ENCODE peak calls at places on chromosome 1, in four cellular contexts. D is pancreas, O is heart right ventricle, R is left ventricle myocardium inferior. M is an unnamed sample.

GRCh38 chr1:61253059-61253735 is 170.8 kb downstream of the NFIA start:
- DNase-seq in R (peak; percentile 73), O (peak; percentile 44), D (no peak), M (no peak)

GRCh38 chr1:10962483-10962882 is 50.0 kb upstream of the TARDBP start:
- DNase-seq in D (no peak), R (peak; percentile 33), O (no peak), M (no peak)

GRCh38 chr1:156100205-156100995 is 14.1 kb upstream of the LMNA start:
- DNase-seq in D (no peak), O (no peak), R (no peak), M (no peak)

GRCh38 chr1:176609556-176610408 is 146.8 kb downstream of the PAPPA2 start:
- DNase-seq in R (no peak), O (no peak), D (no peak), M (no peak)

GRCh38 chr1:242764161-242764560 is 239.7 kb upstream of the PLD5 start:
- DNase-seq in R (no peak), O (no peak), D (no peak), M (no peak)

GRCh38 chr1:246068113-246068512 is 439.0 kb downstream of the SMYD3 start:
- DNase-seq in R (no peak), D (no peak), O (no peak), M (no peak)

GRCh38 chr1:54327386-54328116 is 78.6 kb downstream of the SSBP3 start:
- DNase-seq in R (no peak), O (no peak), D (no peak), M (no peak)

GRCh38 chr1:105608713-105609112 is 1447.8 kb upstream of the PRMT6 start:
- DNase-seq in D (no peak), R (no peak), O (no peak), M (no peak)

GRCh38 chr1:103144681-103145080 is 36.4 kb upstream of the COL11A1 start:
- DNase-seq in O (no peak), D (no peak), R (no peak), M (no peak)

GRCh38 chr1:175873290-175873689 is 129.9 kb upstream of the TNR start:
- DNase-seq in D (no peak), R (no peak), O (no peak), M (no peak)

GRCh38 chr1:14869197-14869596 is 270.7 kb downstream of the KAZN start:
- DNase-seq in R (no peak), D (no peak), O (no peak), M (no peak)

GRCh38 chr1:30321216-30321910 is 402.0 kb downstream of the MATN1 start:
- DNase-seq in O (no peak), D (no peak), R (no peak), M (no peak)

GRCh38 chr1:176897350-176898236 is 266.9 kb downstream of the ASTN1 start:
- DNase-seq in R (peak; percentile 49), D (peak; percentile 64), O (peak; percentile 55), M (no peak)

GRCh38 chr1:204098683-204099082 is 25.8 kb downstream of the SOX13 start:
- DNase-seq in D (no peak), R (no peak), O (no peak), M (no peak)

GRCh38 chr1:151888972-151889570 is 20.2 kb downstream of the THEM4 start:
- DNase-seq in R (no peak), D (no peak), O (no peak), M (no peak)
- TF ChIP-seq CTCF in R (peak; percentile 41), D (no peak), O (peak; percentile 32), M (peak; percentile 59)

GRCh38 chr1:33455537-33456301 is 16.7 kb upstream of the ZSCAN20 start:
- DNase-seq in D (no peak), R (no peak), O (no peak), M (no peak)
- TF ChIP-seq CTCF in D (peak; percentile 8), R (peak; percentile 67), O (peak; percentile 45), M (no peak)

DNA sequence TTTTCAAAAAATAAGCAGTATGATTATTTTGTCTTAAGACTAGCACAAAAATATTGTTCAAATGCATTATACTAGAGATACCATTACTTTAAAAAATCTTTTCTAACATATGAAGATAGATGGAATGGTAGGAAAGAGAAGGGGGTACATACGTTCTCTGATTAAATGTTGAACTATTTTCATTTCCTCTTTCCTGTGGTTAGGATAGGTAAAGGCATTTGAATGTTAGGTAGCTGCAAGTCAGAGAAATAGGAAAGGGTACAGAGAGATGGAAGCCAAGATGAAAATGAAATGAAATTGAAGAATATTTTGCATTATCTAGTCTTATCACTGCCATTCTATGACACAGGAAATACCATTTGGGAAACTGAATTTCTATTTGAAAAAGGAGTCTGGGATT is 28.3 kb downstream of the TLCD4 start:
- DNase-seq in R (no peak), O (no peak), D (no peak), M (no peak)
- TF ChIP-seq CTCF in R (no peak), O (no peak), D (no peak), M (no peak)

GRCh38 chr1:205645494-205645893 is 13.7 kb upstream of the ELK4 start:
- DNase-seq in O (no peak), R (no peak), D (peak; percentile 24), M (no peak)

GRCh38 chr1:205652984-205653383 is 21.2 kb upstream of the ELK4 start:
- DNase-seq in R (no peak), D (no peak), O (no peak), M (no peak)

GRCh38 chr1:205642679-205643307 is 11.0 kb upstream of the ELK4 start:
- DNase-seq in D (no peak), R (no peak), O (no peak), M (no peak)

DNA sequence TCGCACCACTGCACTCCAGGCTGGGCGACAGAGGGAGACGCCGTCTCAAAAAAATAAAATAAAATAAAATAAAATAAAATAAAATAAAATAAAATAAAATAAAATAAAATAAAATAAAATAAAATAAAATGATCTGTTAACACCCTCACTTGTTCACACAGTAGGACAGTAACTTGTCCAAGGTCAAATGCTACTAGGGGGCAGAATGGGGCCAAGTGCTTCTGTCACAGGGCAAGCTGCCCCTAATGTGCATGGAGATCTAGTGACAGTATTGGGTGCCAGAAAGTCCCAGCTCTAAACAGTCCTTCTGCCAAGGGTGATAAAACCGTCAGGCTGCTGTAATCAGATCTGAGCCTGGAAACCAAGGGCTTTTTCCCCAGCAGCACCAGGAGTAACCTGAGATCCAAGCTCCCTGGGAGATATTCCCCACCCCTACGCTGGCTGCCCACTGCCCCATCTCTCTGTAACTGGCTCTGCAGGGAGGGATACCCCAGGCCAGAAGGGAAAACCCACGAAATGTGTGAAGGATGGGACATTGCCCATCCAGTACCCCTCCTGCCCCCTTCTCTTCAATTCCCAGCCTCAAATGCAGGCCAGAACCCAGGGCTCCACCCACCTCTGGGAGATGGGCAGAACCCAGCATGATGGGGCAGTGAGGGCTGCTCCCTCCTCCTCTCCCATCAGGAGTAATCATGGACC is 16.6 kb upstream of the ELK4 start:
- DNase-seq in R (no peak), D (no peak), O (no peak), M (no peak)
- TF ChIP-seq CTCF in R (no peak), D (no peak), O (no peak), M (no peak)